ENCODE peak calls at places on chromosomes 7 and 10, in ten cellular contexts. W is Ammon's horn; L is fibroblast of villous mesenchyme; M is T-helper 2 cell; K is fibroblast of mammary gland; C is iris pigment epithelial cell; D is AG04450; N is stimulated activated CD8-positive, alpha-beta memory T cell treated with anti-CD3 and anti-CD28 coated beads, Interleukin-4, amount 100 ng/mL, for 1 hour; A is stimulated activated CD4-positive, alpha-beta T cell treated with anti-CD3 and anti-CD28 coated beads, Interleukin-1b, Interleukin-23, amount 100 ng/mL, for 1 hour; B is GM19239. Q is an unnamed sample.
A peak's percentile ranks its signal among the peaks of the same experiment; 100 is the strongest.

GRCh38 chr7:115662676-115663075 is 367.9 kb downstream of the TFEC start:
- DNase-seq in L (no peak), A (no peak), K (peak; percentile 7), W (no peak), B (no peak), C (no peak), M (no peak), D (no peak), N (no peak), Q (no peak)

GRCh38 chr10:133458021-133458709 is 4.4 kb downstream of the SCART1 start:
- DNase-seq in K (no peak), D (no peak), A (no peak), B (no peak), M (no peak), C (no peak), L (no peak), N (no peak), W (no peak), Q (peak; percentile 7)

GRCh38 chr7:132095111-132095765 is 481.0 kb downstream of the PLXNA4 start:
- DNase-seq in C (no peak), N (no peak), L (no peak), K (no peak), D (no peak), M (no peak), A (no peak), B (no peak), W (no peak), Q (no peak)

GRCh38 chr7:32381024-32381601 is 109.1 kb downstream of the LSM5 start:
- DNase-seq in C (no peak), N (no peak), A (no peak), W (no peak), M (no peak), B (no peak), K (no peak), L (no peak), D (no peak), Q (no peak)

GRCh38 chr10:118522791-118523498 is 72.5 kb downstream of the PRLHR start:
- DNase-seq in W (no peak), L (no peak), N (no peak), A (no peak), B (no peak), K (peak; percentile 75), D (no peak), M (no peak), C (peak; percentile 40), Q (no peak)

GRCh38 chr10:73517166-73517888 is 21.5 kb upstream of the PPP3CB start:
- DNase-seq in D (no peak), B (no peak), A (no peak), K (no peak), W (no peak), C (peak; percentile 45), N (no peak), M (no peak), L (no peak), Q (no peak)

GRCh38 chr7:95471076-95471475 is 14.7 kb upstream of the ASB4 start:
- DNase-seq in N (no peak), W (no peak), M (no peak), K (no peak), C (no peak), B (no peak), A (no peak), D (no peak), L (no peak), Q (no peak)

GRCh38 chr10:115975031-115975430 is 298.0 kb downstream of the GFRA1 start:
- DNase-seq in M (no peak), D (no peak), A (no peak), K (no peak), C (no peak), B (no peak), L (no peak), W (no peak), N (no peak), Q (no peak)

GRCh38 chr10:12221323-12222298 is 25.6 kb downstream of the CDC123 start:
- DNase-seq in W (peak; percentile 42), L (peak; percentile 16), D (no peak), C (peak; percentile 55), K (peak; percentile 37), N (no peak), B (no peak), M (no peak), A (no peak), Q (no peak)

GRCh38 chr7:30657131-30657530 is 25.1 kb downstream of the CRHR2 start:
- DNase-seq in M (no peak), L (no peak), N (no peak), C (no peak), K (no peak), B (no peak), A (no peak), W (no peak), D (no peak), Q (no peak)

GRCh38 chr10:118472961-118473675 is 122.3 kb downstream of the PRLHR start:
- DNase-seq in C (no peak), A (no peak), M (no peak), W (no peak), L (no peak), B (no peak), K (peak; percentile 20), N (no peak), D (no peak), Q (no peak)

GRCh38 chr7:67823345-67823744 is 826.7 kb downstream of the TYW1 start:
- DNase-seq in L (peak; percentile 14), B (no peak), C (no peak), A (no peak), D (no peak), N (no peak), K (peak; percentile 89), M (no peak), W (no peak), Q (no peak)

GRCh38 chr7:127652333-127653248 is 597 bp downstream of the SND1 start:
- DNase-seq in D (no peak), A (no peak), N (no peak), W (no peak), L (peak; percentile 48), C (peak; percentile 77), K (peak; percentile 63), B (no peak), M (no peak), Q (no peak)

GRCh38 chr10:72037266-72037665 is 51.1 kb downstream of the SPOCK2 start:
- DNase-seq in B (no peak), A (no peak), D (no peak), W (no peak), N (no peak), C (no peak), M (no peak), K (no peak), L (no peak), Q (no peak)

GRCh38 chr7:108002726-108003590 is at the start of gene LAMB1:
- DNase-seq in K (peak; percentile 76), M (no peak), A (no peak), B (no peak), N (no peak), C (peak; percentile 86), L (peak; percentile 88), W (no peak), D (no peak), Q (peak; percentile 94)

GRCh38 chr7:157310676-157311185 is 26.1 kb upstream of the DNAJB6 start:
- DNase-seq in C (peak; percentile 22), M (no peak), D (no peak), K (no peak), A (no peak), B (no peak), N (no peak), L (no peak), W (no peak), Q (no peak)

GRCh38 chr7:120370954-120371353 is 98.0 kb downstream of the KCND2 start:
- DNase-seq in C (no peak), K (no peak), D (no peak), M (no peak), W (no peak), B (no peak), A (no peak), L (no peak), N (no peak), Q (no peak)

GRCh38 chr10:129099486-129099885 is 367.6 kb upstream of the MGMT start:
- DNase-seq in K (no peak), W (no peak), N (no peak), D (no peak), M (no peak), A (no peak), L (no peak), B (no peak), C (no peak), Q (no peak)

GRCh38 chr7:65475734-65476319 is 102.2 kb downstream of the ZNF92 start:
- DNase-seq in D (no peak), M (no peak), C (peak; percentile 69), N (no peak), A (no peak), K (no peak), B (peak; percentile 36), L (no peak), W (no peak), Q (no peak)

GRCh38 chr7:150405584-150406310 is 26.6 kb downstream of the ZNF775 start:
- DNase-seq in A (no peak), B (no peak), N (no peak), C (peak; percentile 43), W (peak; percentile 57), K (peak; percentile 22), L (no peak), D (no peak), M (no peak), Q (peak; percentile 72)

GRCh38 chr7:129343099-129343700 is 91.0 kb upstream of the STRIP2 start:
- DNase-seq in W (peak; percentile 69), D (no peak), B (peak; percentile 15), N (no peak), K (peak; percentile 71), M (no peak), C (peak; percentile 71), A (no peak), L (peak; percentile 55), Q (peak; percentile 36)

GRCh38 chr7:27147211-27148030 is at the start of gene HOXA6:
- DNase-seq in W (no peak), D (no peak), K (peak; percentile 80), B (no peak), N (no peak), C (no peak), A (no peak), L (peak; percentile 61), M (no peak), Q (peak; percentile 37)

Q was measured in D341Med.